ENCODE peak calls at places on chromosomes 7 and 10, in six cellular contexts. S is upper lobe of right lung; T is GM23338; V is effector memory CD8-positive, alpha-beta T cell; B is GM20000; L is GM04504. G is an unnamed sample.
A peak's percentile ranks its signal among the peaks of the same experiment; 100 is the strongest.

GRCh38 chr7:55164527-55164926 is 145.7 kb downstream of the EGFR start:
- DNase-seq in S (no peak), T (no peak), V (no peak), B (no peak), L (no peak), G (no peak)

GRCh38 chr10:32104622-32105509 is 48.6 kb upstream of the KIF5B start:
- DNase-seq in S (no peak), T (no peak), V (no peak), B (no peak), L (no peak), G (no peak)

GRCh38 chr10:19302117-19302516 is 253.5 kb downstream of the MALRD1 start:
- DNase-seq in S (no peak), T (no peak), V (no peak), B (no peak), L (no peak), G (no peak)

GRCh38 chr10:92914478-92915066 is 66.3 kb downstream of the EXOC6 start:
- DNase-seq in S (no peak), T (peak; percentile 88), V (peak; percentile 45), B (peak; percentile 41), L (peak; percentile 17), G (peak; percentile 68)

GRCh38 chr7:139671967-139672366 is 105.8 kb downstream of the HIPK2 start:
- DNase-seq in S (no peak), T (no peak), V (no peak), B (no peak), L (no peak), G (no peak)

GRCh38 chr10:8044908-8045727 is 9.4 kb upstream of the GATA3 start:
- DNase-seq in S (no peak), T (peak; percentile 82), V (peak; percentile 25), B (peak; percentile 58), L (no peak), G (no peak)

GRCh38 chr7:26633557-26633956 is 230.8 kb downstream of the SKAP2 start:
- DNase-seq in S (no peak), T (no peak), V (no peak), B (no peak), L (no peak), G (no peak)

GRCh38 chr10:78920011-78920410 is 148.8 kb upstream of the ZMIZ1 start:
- DNase-seq in S (peak; percentile 51), T (no peak), V (no peak), B (no peak), L (no peak), G (no peak)